ENCODE peak calls at places on chromosomes 16 and 17, in six cellular contexts. B, D, M, C, Q and N are unnamed samples.

GRCh38 chr17:57130708-57131461 is 45.8 kb downstream of the AKAP1 start:
- DNase-seq in D (peak), Q (peak), C (peak), B (peak), M (peak), N (peak)

GRCh38 chr17:54172654-54173316 is 350.1 kb downstream of the KIF2B start:
- DNase-seq in M (no peak), C (no peak), B (no peak), Q (no peak), D (no peak), N (peak)

GRCh38 chr16:82864332-82865040 is 237.7 kb downstream of the CDH13 start:
- DNase-seq in C (no peak), D (no peak), M (no peak), B (peak), Q (no peak), N (no peak)

GRCh38 chr17:72565006-72565405 is 444.2 kb downstream of the SOX9 start:
- DNase-seq in M (no peak), C (no peak), D (no peak), Q (no peak), B (no peak), N (no peak)

GRCh38 chr17:65261682-65262636 is 124.8 kb downstream of the RGS9 start:
- DNase-seq in M (no peak), C (no peak), Q (no peak), B (no peak), D (no peak), N (no peak)

GRCh38 chr16:25023541-25023940 is 8.4 kb upstream of the ARHGAP17 start:
- DNase-seq in C (no peak), B (no peak), Q (no peak), D (no peak), M (no peak), N (no peak)

GRCh38 chr17:509316-509715 is 156.7 kb upstream of the RPH3AL start:
- DNase-seq in B (no peak), M (no peak), C (no peak), Q (peak), D (no peak), N (no peak)

GRCh38 chr17:78497115-78497540 is 80.1 kb downstream of the DNAH17 start:
- DNase-seq in M (peak), B (peak), D (peak), Q (peak), C (peak), N (peak)

GRCh38 chr16:69123894-69124293 is 8.5 kb downstream of the CHTF8 start:
- DNase-seq in D (no peak), M (no peak), C (peak), B (peak), Q (no peak), N (peak)

GRCh38 chr16:74817851-74818250 is 43.2 kb upstream of the FA2H start:
- DNase-seq in B (peak), D (no peak), M (no peak), Q (no peak), C (no peak), N (no peak)

GRCh38 chr16:48562475-48562874 is 47.5 kb downstream of the N4BP1 start:
- DNase-seq in Q (no peak), C (no peak), M (no peak), B (no peak), D (no peak), N (no peak)

GRCh38 chr17:46080118-46081017 is 81.3 kb downstream of the STH start:
- DNase-seq in D (no peak), M (no peak), B (no peak), C (no peak), Q (no peak), N (no peak)

GRCh38 chr17:9825751-9826150 is at the start of gene GLP2R:
- DNase-seq in D (peak), M (no peak), Q (no peak), C (no peak), B (no peak), N (no peak)
- H3K4me3 ChIP-seq in D (peak), M (no peak), Q (no peak), C (no peak), B (no peak), N (no peak)

GRCh38 chr17:38749222-38750043 is 1.3 kb upstream of the PCGF2 start:
- DNase-seq in M (peak), C (peak), B (peak), D (peak), Q (peak), N (peak)
- TF ChIP-seq POLR2A in M (peak), C (no peak), B (peak), D (peak), Q (peak), N (peak)

DNA sequence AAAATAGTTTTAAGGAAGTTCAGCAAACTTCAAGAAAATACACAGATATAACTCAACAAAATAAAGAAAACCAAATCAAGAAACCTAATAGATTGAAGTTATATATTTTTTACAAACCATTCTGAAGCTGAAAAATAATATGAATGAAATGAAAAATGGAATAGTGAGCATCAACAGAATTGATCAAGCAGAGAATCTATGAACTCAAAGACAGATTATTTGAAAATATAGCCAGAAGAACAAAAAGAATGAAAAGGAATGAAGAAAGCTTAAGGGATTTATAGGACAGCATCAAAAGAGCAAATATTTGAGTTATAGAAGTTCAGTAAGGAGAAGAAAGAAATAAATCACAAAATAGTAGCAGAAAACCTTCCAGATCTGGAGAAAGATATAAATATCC is 37.8 kb downstream of the CDR2 start:
- DNase-seq in C (no peak), B (no peak), D (no peak), Q (no peak), M (no peak), N (no peak)
- TF ChIP-seq CTCF in C (no peak), B (no peak), D (no peak), Q (no peak), M (no peak), N (no peak)

GRCh38 chr17:31152271-31152670 is 57.5 kb downstream of the NF1 start:
- DNase-seq in M (no peak), D (no peak), B (no peak), Q (no peak), C (no peak), N (no peak)

GRCh38 chr17:31144427-31144826 is 49.6 kb downstream of the NF1 start:
- DNase-seq in D (no peak), Q (no peak), M (no peak), B (no peak), C (no peak), N (no peak)

GRCh38 chr17:31147507-31148202 is 52.9 kb downstream of the NF1 start:
- DNase-seq in M (no peak), B (no peak), D (no peak), C (no peak), Q (no peak), N (no peak)

DNA sequence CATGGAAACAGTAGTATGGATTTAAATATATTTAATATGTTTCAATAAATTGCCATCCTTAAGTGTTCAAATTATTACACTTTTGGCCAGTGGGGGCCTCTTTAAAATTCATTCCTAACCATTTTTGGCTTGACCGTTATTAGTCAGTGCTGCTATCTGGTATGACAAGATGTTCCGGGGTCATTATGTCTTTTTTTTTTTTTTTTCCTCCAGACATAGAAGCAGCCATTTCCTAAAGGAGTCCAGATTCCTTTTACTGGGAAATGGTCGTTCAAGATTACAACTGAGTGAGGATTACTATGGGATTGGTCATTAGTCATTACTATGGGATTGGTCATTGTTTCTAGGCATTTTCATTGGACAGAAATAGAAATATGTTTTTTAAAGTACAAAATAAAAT is 53.4 kb downstream of the NF1 start:
- DNase-seq in D (no peak), B (no peak), C (no peak), Q (no peak), M (no peak), N (no peak)
- H3K4me3 ChIP-seq in D (no peak), B (no peak), C (no peak), Q (no peak), M (no peak), N (no peak)

GRCh38 chr17:42421479-42422332 is 1.4 kb downstream of the CAVIN1 start:
- DNase-seq in B (peak), M (no peak), D (peak), Q (peak), C (peak), N (peak)
- TF ChIP-seq POLR2A in B (no peak), M (no peak), D (no peak), Q (no peak), C (no peak), N (no peak)